ENCODE peak calls at places on chromosomes 6 and 20, in eight cellular contexts. S, Z, X, Y, I, U, O and T are unnamed samples. For H3K4me1, the result is how much of the 10 kb centered on the place peaks cover.

GRCh38 chr6:116697475-116697874 is 16.5 kb downstream of the KPNA5 start:
- DNase-seq in S (no peak), Z (no peak), X (no peak), Y (no peak), I (no peak), U (no peak), O (no peak), T (no peak)

GRCh38 chr6:37705239-37706051 is 7.8 kb upstream of the MDGA1 start:
- DNase-seq in S (peak), Z (peak), X (peak), Y (peak), I (peak), U (peak), O (peak), T (peak)

GRCh38 chr6:90294614-90294988 is 2.0 kb downstream of the BACH2 start:
- DNase-seq in S (no peak), Z (no peak), X (peak), Y (no peak), I (no peak), U (no peak), O (no peak), T (no peak)

GRCh38 chr20:64161595-64162238 is 2.5 kb upstream of the MYT1 start:
- DNase-seq in S (peak), Z (peak), X (peak), Y (no peak), I (no peak), U (no peak), O (peak), T (peak)

GRCh38 chr20:49811825-49812462 is 684 bp upstream of the SLC9A8 start:
- DNase-seq in S (no peak), Z (no peak), X (peak), Y (no peak), I (no peak), U (no peak), O (peak), T (no peak)

GRCh38 chr6:138242987-138243592 is 24.8 kb upstream of the PBOV1 start:
- DNase-seq in S (no peak), Z (no peak), X (no peak), Y (no peak), I (no peak), U (no peak), O (no peak), T (no peak)

GRCh38 chr20:24763386-24764026 is 185.6 kb upstream of the CST7 start:
- DNase-seq in S (no peak), Z (no peak), X (no peak), Y (no peak), I (no peak), U (no peak), O (no peak), T (no peak)

GRCh38 chr6:23659125-23659524 is 466.9 kb upstream of the NRSN1 start:
- DNase-seq in S (no peak), Z (no peak), X (no peak), Y (no peak), I (no peak), U (no peak), O (peak), T (no peak)

GRCh38 chr20:36852187-36852586 is 23.8 kb upstream of the TLDC2 start:
- DNase-seq in S (peak), Z (no peak), X (no peak), Y (no peak), I (no peak), U (no peak), O (no peak), T (no peak)

GRCh38 chr6:100376103-100376502 is 88.6 kb downstream of the SIM1 start:
- DNase-seq in S (no peak), Z (no peak), X (no peak), Y (no peak), I (no peak), U (no peak), O (no peak), T (no peak)

GRCh38 chr6:18742406-18742805 is 355.3 kb downstream of the RNF144B start:
- DNase-seq in S (no peak), Z (peak), X (no peak), Y (no peak), I (no peak), U (no peak), O (no peak), T (peak)

GRCh38 chr6:111980168-111980567 is 73.7 kb upstream of the CCN6 start:
- DNase-seq in S (peak), Z (no peak), X (no peak), Y (no peak), I (no peak), U (peak), O (peak), T (no peak)

GRCh38 chr20:24722586-24722985 is 226.5 kb upstream of the CST7 start:
- DNase-seq in S (no peak), Z (no peak), X (peak), Y (no peak), I (no peak), U (no peak), O (no peak), T (no peak)

GRCh38 chr6:169155481-169155880 is 98.2 kb downstream of the THBS2 start:
- DNase-seq in S (no peak), Z (no peak), X (no peak), Y (no peak), I (no peak), U (no peak), O (no peak), T (no peak)

GRCh38 chr6:102798631-102799030 is 1405.1 kb downstream of the GRIK2 start:
- DNase-seq in S (no peak), Z (no peak), X (no peak), Y (peak), I (no peak), U (no peak), O (no peak), T (no peak)

GRCh38 chr20:58822175-58822574 is 28.5 kb downstream of the GNAS-AS1 start:
- DNase-seq in S (no peak), Z (no peak), X (no peak), Y (no peak), I (no peak), U (no peak), O (no peak), T (no peak)

GRCh38 chr6:102051720-102052119 is 658.2 kb downstream of the GRIK2 start:
- DNase-seq in S (no peak), Z (no peak), X (no peak), Y (no peak), I (no peak), U (no peak), O (no peak), T (no peak)

GRCh38 chr20:11499235-11499634 is 418.5 kb upstream of the BTBD3 start:
- DNase-seq in S (no peak), Z (no peak), X (no peak), Y (no peak), I (no peak), U (no peak), O (no peak), T (no peak)

GRCh38 chr6:162770136-162770535 is 42.4 kb downstream of the PACRG start:
- DNase-seq in S (no peak), Z (no peak), X (no peak), Y (no peak), I (no peak), U (no peak), O (no peak), T (no peak)

GRCh38 chr6:13488015-13488895 is 855 bp upstream of the GFOD1 start:
- DNase-seq in S (peak), Z (no peak), X (peak), Y (peak), I (peak), U (peak), O (peak), T (no peak)

GRCh38 chr6:31210842-31211241 is 40.4 kb upstream of the POU5F1 start:
- DNase-seq in S (no peak), Z (no peak), X (no peak), Y (no peak), I (no peak), U (no peak), O (no peak), T (no peak)
- H3K4me1 ChIP-seq in S (under half), Z (under half), X (under half), Y (under half), I (under half), U (under half), O (under half), T (under half)

GRCh38 chr6:43724914-43725642 is 37.5 kb upstream of the MRPS18A start:
- DNase-seq in S (peak), Z (peak), X (peak), Y (peak), I (peak), U (peak), O (peak), T (peak)

GRCh38 chr6:43725643-43726580 is 38.3 kb upstream of the MRPS18A start:
- DNase-seq in S (no peak), Z (no peak), X (no peak), Y (no peak), I (peak), U (no peak), O (no peak), T (peak)

GRCh38 chr6:43724354-43724753 is 36.8 kb upstream of the MRPS18A start:
- DNase-seq in S (no peak), Z (no peak), X (no peak), Y (no peak), I (peak), U (no peak), O (no peak), T (no peak)

GRCh38 chr6:43722920-43723565 is 35.5 kb upstream of the MRPS18A start:
- DNase-seq in S (no peak), Z (no peak), X (no peak), Y (no peak), I (peak), U (no peak), O (no peak), T (no peak)

GRCh38 chr6:43723737-43724295 is 36.2 kb upstream of the MRPS18A start:
- DNase-seq in S (peak), Z (peak), X (peak), Y (peak), I (peak), U (peak), O (peak), T (peak)
- H3K4me1 ChIP-seq in S (under half), Z (under half), X (under half), Y (under half), I (under half), U (under half), O (under half), T (under half)

GRCh38 chr6:154749341-154749740 is 16.1 kb downstream of the SCAF8 start:
- DNase-seq in S (no peak), Z (no peak), X (no peak), Y (no peak), I (no peak), U (no peak), O (no peak), T (no peak)

GRCh38 chr6:154751020-154751800 is 18.0 kb downstream of the SCAF8 start:
- DNase-seq in S (no peak), Z (no peak), X (no peak), Y (no peak), I (no peak), U (no peak), O (no peak), T (no peak)

GRCh38 chr6:154740658-154741057 is 7.4 kb downstream of the SCAF8 start:
- DNase-seq in S (no peak), Z (no peak), X (no peak), Y (no peak), I (no peak), U (no peak), O (no peak), T (no peak)

GRCh38 chr6:154745243-154745642 is 12.0 kb downstream of the SCAF8 start:
- DNase-seq in S (no peak), Z (no peak), X (no peak), Y (no peak), I (no peak), U (no peak), O (no peak), T (no peak)
- H3K4me1 ChIP-seq in S (under half), Z (under half), X (under half), Y (under half), I (half or more), U (under half), O (under half), T (under half)

DNA sequence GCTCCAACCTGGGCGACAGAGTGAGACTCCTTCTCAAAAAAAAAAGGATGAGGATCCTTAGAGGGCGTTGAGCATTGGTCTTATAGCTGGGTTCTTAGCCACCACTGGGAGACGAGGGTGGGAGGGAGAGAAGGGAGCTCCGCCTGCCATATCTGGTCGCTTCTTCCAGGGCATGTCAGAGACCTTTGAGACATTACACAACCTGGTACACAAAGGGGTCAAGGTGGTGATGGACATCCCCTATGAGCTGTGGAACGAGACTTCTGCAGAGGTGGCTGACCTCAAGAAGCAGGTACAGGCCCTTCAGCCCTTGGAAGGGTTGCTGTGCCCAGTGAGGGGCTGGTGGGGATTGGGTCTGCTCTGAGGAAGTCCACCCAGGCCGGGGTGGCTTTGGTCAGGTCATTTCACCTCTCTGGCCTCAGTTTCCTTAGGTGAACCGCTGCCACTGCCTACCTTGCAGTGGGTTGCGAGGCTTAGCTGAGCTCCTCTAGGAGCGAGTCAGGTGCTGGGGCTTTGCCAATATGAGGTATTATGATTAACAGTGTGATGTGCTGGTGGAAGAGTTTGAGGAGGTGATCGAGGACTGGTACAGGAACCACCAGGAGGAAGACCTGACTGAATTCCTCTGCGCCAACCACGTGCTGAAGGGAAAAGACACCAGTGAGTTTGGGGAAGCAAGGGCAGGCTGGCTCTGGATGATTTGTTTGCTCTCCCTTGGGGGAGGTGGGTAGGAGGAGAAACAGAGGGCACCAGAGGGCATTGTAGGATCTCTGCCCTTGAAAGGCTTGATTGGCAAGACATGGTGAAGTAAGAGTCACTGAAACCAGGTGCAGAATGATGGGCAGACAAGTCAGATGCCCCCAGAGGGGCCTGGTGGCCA is 8.5 kb downstream of the CNPY3 start:
- DNase-seq in S (no peak), Z (no peak), X (no peak), Y (no peak), I (no peak), U (no peak), O (no peak), T (no peak)
- H3K4me1 ChIP-seq in S (under half), Z (under half), X (under half), Y (under half), I (under half), U (under half), O (under half), T (under half)

GRCh38 chr6:16140607-16141006 is 11.7 kb downstream of the MYLIP start:
- DNase-seq in S (no peak), Z (no peak), X (no peak), Y (no peak), I (no peak), U (no peak), O (no peak), T (no peak)

GRCh38 chr6:16136536-16137450 is 7.9 kb downstream of the MYLIP start:
- DNase-seq in S (no peak), Z (peak), X (no peak), Y (no peak), I (no peak), U (no peak), O (peak), T (peak)

GRCh38 chr6:16137451-16137801 is 8.5 kb downstream of the MYLIP start:
- DNase-seq in S (no peak), Z (no peak), X (no peak), Y (no peak), I (no peak), U (no peak), O (no peak), T (no peak)

GRCh38 chr6:16141514-16141913 is 12.6 kb downstream of the MYLIP start:
- DNase-seq in S (no peak), Z (no peak), X (no peak), Y (no peak), I (no peak), U (no peak), O (no peak), T (no peak)

GRCh38 chr6:16139541-16139940 is 10.7 kb downstream of the MYLIP start:
- DNase-seq in S (no peak), Z (no peak), X (no peak), Y (no peak), I (no peak), U (no peak), O (no peak), T (no peak)
- H3K4me1 ChIP-seq in S (under half), Z (under half), X (under half), Y (under half), I (half or more), U (under half), O (under half), T (under half)

DNA sequence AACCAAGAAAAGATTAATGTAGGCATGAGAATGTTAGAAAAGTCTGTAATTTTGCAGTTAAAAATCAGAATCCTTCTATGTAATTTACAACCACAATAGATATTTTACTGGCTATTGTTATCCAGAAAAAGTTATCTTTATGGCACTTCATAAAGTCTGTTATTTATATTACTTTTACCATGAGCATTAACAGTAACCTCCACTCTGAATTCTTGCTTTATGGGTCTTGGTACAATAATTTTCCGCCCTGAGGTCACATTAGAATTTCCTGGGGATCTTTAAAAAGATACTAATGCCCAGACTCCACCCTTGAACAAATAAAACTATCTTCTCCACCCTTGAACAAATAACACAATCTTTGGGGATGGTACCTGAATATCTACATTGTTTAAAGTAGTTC is 9.6 kb downstream of the RSPO3 start:
- DNase-seq in S (no peak), Z (no peak), X (no peak), Y (no peak), I (no peak), U (no peak), O (no peak), T (no peak)
- H3K4me1 ChIP-seq in S (under half), Z (under half), X (under half), Y (under half), I (under half), U (under half), O (under half), T (under half)

DNA sequence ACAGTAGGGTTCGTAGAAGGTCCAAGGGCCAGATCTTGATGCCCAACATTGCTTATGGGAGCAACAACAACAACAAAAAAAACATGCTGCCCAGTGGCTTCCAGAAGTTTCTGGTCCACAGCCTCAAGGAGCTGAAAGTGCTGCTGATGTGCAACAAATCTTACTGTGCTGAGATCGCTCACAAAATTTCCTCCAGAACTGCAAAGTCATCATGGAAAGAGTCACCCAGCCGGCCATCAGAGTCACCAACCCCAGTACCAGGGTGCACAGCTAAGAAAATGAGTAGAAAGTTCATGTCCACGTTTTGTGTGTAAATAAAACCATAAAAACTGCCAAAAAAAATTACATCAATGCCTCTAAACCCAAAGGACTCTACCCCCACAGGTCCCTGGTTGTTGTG is 3.8 kb downstream of the HLA-DPB1 start:
- DNase-seq in S (no peak), Z (no peak), X (no peak), Y (no peak), I (no peak), U (no peak), O (no peak), T (no peak)
- H3K4me1 ChIP-seq in S (under half), Z (under half), X (under half), Y (under half), I (under half), U (under half), O (under half), T (under half)

GRCh38 chr20:41390889-41391288 is 24.3 kb upstream of the EMILIN3 start:
- DNase-seq in S (no peak), Z (no peak), X (no peak), Y (no peak), I (no peak), U (no peak), O (no peak), T (no peak)
- H3K4me1 ChIP-seq in S (under half), Z (under half), X (under half), Y (under half), I (under half), U (under half), O (under half), T (under half)

GRCh38 chr20:38114353-38114791 is 50.7 kb downstream of the TGM2 start:
- DNase-seq in S (no peak), Z (no peak), X (peak), Y (no peak), I (no peak), U (no peak), O (peak), T (no peak)
- H3K4me1 ChIP-seq in S (under half), Z (under half), X (under half), Y (under half), I (half or more), U (under half), O (under half), T (under half)

DNA sequence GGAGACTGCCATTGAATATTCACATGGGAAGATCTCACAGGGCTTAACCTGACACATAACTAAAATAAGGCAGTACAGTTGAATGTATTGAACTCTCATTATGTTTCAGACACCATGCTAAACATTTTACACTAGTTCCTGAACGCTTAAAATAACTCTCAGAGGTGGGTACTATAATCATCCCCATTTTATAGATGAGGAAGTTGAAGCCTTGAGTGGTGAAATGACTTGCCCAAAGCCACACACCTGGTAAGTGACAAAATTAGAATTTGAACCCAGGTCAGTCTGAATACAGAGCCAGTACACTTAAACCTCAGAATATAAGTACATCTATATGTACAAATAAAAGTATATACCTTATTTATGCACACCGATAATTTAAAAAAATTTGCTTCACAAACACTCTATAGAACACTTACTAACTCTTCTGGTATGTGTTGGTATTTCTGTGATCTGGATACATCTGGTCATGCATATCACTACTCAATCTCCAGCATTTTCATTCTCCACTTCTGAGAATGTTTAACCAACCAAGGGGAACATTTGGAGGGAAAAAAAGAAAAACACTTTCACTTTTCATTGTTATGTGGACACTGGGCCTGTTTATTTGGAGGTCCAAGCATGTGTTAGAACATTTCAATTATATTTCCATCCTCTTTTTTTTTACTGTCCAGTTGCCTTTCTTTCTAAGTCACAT is 4.6 kb upstream of the BICRAL start:
- DNase-seq in S (no peak), Z (no peak), X (no peak), Y (no peak), I (no peak), U (no peak), O (peak), T (no peak)
- H3K4me1 ChIP-seq in S (under half), Z (under half), X (under half), Y (under half), I (under half), U (under half), O (under half), T (under half)